ENCODE peak calls at places on chromosomes 13 and 19, in seven cellular contexts. One of them, this sample, is unnamed.
A peak's percentile ranks its signal among the peaks of the same experiment; 100 is the strongest.

GRCh38 chr13:30737511-30738342 is 2.4 kb downstream of the ALOX5AP start:
- DNase-seq in tibial nerve: no peak
- DNase-seq in colonic mucosa: no peak
- DNase-seq in esophagus squamous epithelium: no peak
- DNase-seq in dorsolateral prefrontal cortex: no peak
- DNase-seq in body of pancreas: peak; percentile 30
- DNase-seq in AG04449: no peak
- DNase-seq in this sample: peak; percentile 61

GRCh38 chr13:67258482-67258881 is 28.3 kb upstream of the PCDH9 start:
- DNase-seq in tibial nerve: no peak
- DNase-seq in colonic mucosa: no peak
- DNase-seq in esophagus squamous epithelium: no peak
- DNase-seq in dorsolateral prefrontal cortex: no peak
- DNase-seq in body of pancreas: no peak
- DNase-seq in AG04449: no peak
- DNase-seq in this sample: no peak

GRCh38 chr13:33751151-33751550 is 66.8 kb upstream of the RFC3 start:
- DNase-seq in tibial nerve: no peak
- DNase-seq in colonic mucosa: no peak
- DNase-seq in esophagus squamous epithelium: no peak
- DNase-seq in dorsolateral prefrontal cortex: no peak
- DNase-seq in body of pancreas: no peak
- DNase-seq in AG04449: peak; percentile 5
- DNase-seq in this sample: no peak

GRCh38 chr13:25286308-25286968 is 850 bp downstream of the MTMR6 start:
- DNase-seq in tibial nerve: no peak
- DNase-seq in colonic mucosa: peak; percentile 46
- DNase-seq in esophagus squamous epithelium: no peak
- DNase-seq in dorsolateral prefrontal cortex: no peak
- DNase-seq in body of pancreas: peak; percentile 44
- DNase-seq in AG04449: no peak
- DNase-seq in this sample: no peak

GRCh38 chr13:23867027-23867491 is 22.1 kb downstream of the MIPEP start:
- DNase-seq in tibial nerve: no peak
- DNase-seq in colonic mucosa: no peak
- DNase-seq in esophagus squamous epithelium: no peak
- DNase-seq in dorsolateral prefrontal cortex: no peak
- DNase-seq in body of pancreas: no peak
- DNase-seq in AG04449: no peak
- DNase-seq in this sample: no peak

GRCh38 chr13:95267662-95268369 is 33.4 kb downstream of the ABCC4 start:
- DNase-seq in tibial nerve: no peak
- DNase-seq in colonic mucosa: peak; percentile 36
- DNase-seq in esophagus squamous epithelium: no peak
- DNase-seq in dorsolateral prefrontal cortex: no peak
- DNase-seq in body of pancreas: no peak
- DNase-seq in AG04449: peak; percentile 71
- DNase-seq in this sample: no peak

GRCh38 chr13:41500501-41500900 is 43.2 kb downstream of the RGCC start:
- DNase-seq in tibial nerve: no peak
- DNase-seq in colonic mucosa: no peak
- DNase-seq in esophagus squamous epithelium: no peak
- DNase-seq in dorsolateral prefrontal cortex: no peak
- DNase-seq in body of pancreas: no peak
- DNase-seq in AG04449: no peak
- DNase-seq in this sample: no peak

GRCh38 chr19:55099557-55100506 is 17.6 kb downstream of the PPP1R12C start:
- DNase-seq in tibial nerve: no peak
- DNase-seq in colonic mucosa: no peak
- DNase-seq in esophagus squamous epithelium: no peak
- DNase-seq in dorsolateral prefrontal cortex: no peak
- DNase-seq in body of pancreas: no peak
- DNase-seq in AG04449: no peak
- DNase-seq in this sample: no peak

GRCh38 chr19:48676887-48677286 is 4.1 kb upstream of the NTN5 start:
- DNase-seq in tibial nerve: no peak
- DNase-seq in colonic mucosa: peak; percentile 60
- DNase-seq in esophagus squamous epithelium: no peak
- DNase-seq in dorsolateral prefrontal cortex: no peak
- DNase-seq in body of pancreas: no peak
- DNase-seq in AG04449: no peak
- DNase-seq in this sample: no peak

GRCh38 chr13:20363604-20364003 is 131.5 kb upstream of the GJB6 start:
- DNase-seq in tibial nerve: no peak
- DNase-seq in colonic mucosa: no peak
- DNase-seq in esophagus squamous epithelium: no peak
- DNase-seq in dorsolateral prefrontal cortex: no peak
- DNase-seq in body of pancreas: no peak
- DNase-seq in AG04449: no peak
- DNase-seq in this sample: no peak

GRCh38 chr13:74443623-74444022 is 309.4 kb upstream of the KLF12 start:
- DNase-seq in tibial nerve: no peak
- DNase-seq in colonic mucosa: no peak
- DNase-seq in esophagus squamous epithelium: no peak
- DNase-seq in dorsolateral prefrontal cortex: no peak
- DNase-seq in body of pancreas: no peak
- DNase-seq in AG04449: peak; percentile 37
- DNase-seq in this sample: no peak

GRCh38 chr13:34364633-34365032 is 546.7 kb downstream of the RFC3 start:
- DNase-seq in tibial nerve: no peak
- DNase-seq in colonic mucosa: no peak
- DNase-seq in esophagus squamous epithelium: no peak
- DNase-seq in dorsolateral prefrontal cortex: no peak
- DNase-seq in body of pancreas: no peak
- DNase-seq in AG04449: no peak
- DNase-seq in this sample: no peak

GRCh38 chr19:41352609-41353465 is 885 bp downstream of the TGFB1 start:
- DNase-seq in tibial nerve: peak; percentile 44
- DNase-seq in colonic mucosa: peak; percentile 73
- DNase-seq in esophagus squamous epithelium: no peak
- DNase-seq in dorsolateral prefrontal cortex: peak; percentile 44
- DNase-seq in body of pancreas: peak; percentile 62
- DNase-seq in AG04449: no peak
- DNase-seq in this sample: no peak

GRCh38 chr13:93857126-93857525 is 622.4 kb downstream of the DCT start:
- DNase-seq in tibial nerve: no peak
- DNase-seq in colonic mucosa: no peak
- DNase-seq in esophagus squamous epithelium: no peak
- DNase-seq in dorsolateral prefrontal cortex: no peak
- DNase-seq in body of pancreas: no peak
- DNase-seq in AG04449: no peak
- DNase-seq in this sample: no peak

DNA sequence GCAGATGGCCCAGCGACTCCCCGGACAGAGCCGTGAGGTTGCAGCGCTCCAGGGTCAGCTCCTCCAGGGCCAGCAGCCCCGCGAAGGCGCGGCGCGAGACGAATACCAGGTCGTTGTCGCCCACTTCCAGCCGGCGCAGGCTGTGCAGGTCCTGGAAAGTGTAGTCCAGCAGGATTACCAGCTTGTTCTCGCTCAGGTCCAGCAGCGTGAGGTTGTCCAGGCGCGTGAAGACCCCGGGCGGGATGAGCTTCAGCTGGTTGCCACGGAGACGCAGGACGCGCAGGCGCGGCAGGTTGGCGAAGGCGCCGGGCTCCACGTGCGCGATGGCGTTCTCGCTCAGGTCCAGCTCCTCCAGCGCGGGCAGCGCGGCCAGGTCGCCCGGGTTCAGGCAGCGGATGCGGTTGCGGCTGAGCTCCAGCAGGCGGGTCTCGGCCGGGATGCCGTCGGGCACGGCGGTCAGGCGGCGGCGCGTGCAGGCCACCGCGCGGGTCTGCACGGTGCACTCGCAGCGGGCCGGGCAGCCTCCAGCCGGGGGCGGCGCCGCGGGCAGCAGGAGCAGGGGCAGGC is 9.3 kb upstream of the PEAK3 start:
- DNase-seq in tibial nerve: no peak
- DNase-seq in colonic mucosa: no peak
- DNase-seq in esophagus squamous epithelium: no peak
- DNase-seq in dorsolateral prefrontal cortex: no peak
- DNase-seq in body of pancreas: no peak
- DNase-seq in AG04449: no peak
- DNase-seq in this sample: no peak
- H3K4me3 ChIP-seq in tibial nerve: no peak overlapping the region
- H3K4me3 ChIP-seq in colonic mucosa: peak overlapping the region; percentile 25
- H3K4me3 ChIP-seq in esophagus squamous epithelium: no peak overlapping the region
- H3K4me3 ChIP-seq in dorsolateral prefrontal cortex: peak overlapping the region; percentile 51
- H3K4me3 ChIP-seq in body of pancreas: no peak overlapping the region
- H3K4me3 ChIP-seq in AG04449: peak overlapping the region; percentile 1
- H3K4me3 ChIP-seq in this sample: peak overlapping the region; percentile 49

GRCh38 chr19:40213882-40214570 is 4.2 kb downstream of the TTC9B start:
- DNase-seq in tibial nerve: no peak
- DNase-seq in colonic mucosa: no peak
- DNase-seq in esophagus squamous epithelium: no peak
- DNase-seq in dorsolateral prefrontal cortex: no peak
- DNase-seq in body of pancreas: no peak
- DNase-seq in AG04449: no peak
- DNase-seq in this sample: no peak

GRCh38 chr19:40216013-40216776 is 2.0 kb downstream of the TTC9B start:
- DNase-seq in tibial nerve: no peak
- DNase-seq in colonic mucosa: no peak
- DNase-seq in esophagus squamous epithelium: no peak
- DNase-seq in dorsolateral prefrontal cortex: no peak
- DNase-seq in body of pancreas: no peak
- DNase-seq in AG04449: no peak
- DNase-seq in this sample: no peak

GRCh38 chr19:40210919-40211318 is 7.3 kb downstream of the TTC9B start:
- DNase-seq in tibial nerve: no peak
- DNase-seq in colonic mucosa: no peak
- DNase-seq in esophagus squamous epithelium: no peak
- DNase-seq in dorsolateral prefrontal cortex: no peak
- DNase-seq in body of pancreas: no peak
- DNase-seq in AG04449: no peak
- DNase-seq in this sample: no peak

GRCh38 chr19:40214936-40215335 is 3.2 kb downstream of the TTC9B start:
- DNase-seq in tibial nerve: no peak
- DNase-seq in colonic mucosa: no peak
- DNase-seq in esophagus squamous epithelium: no peak
- DNase-seq in dorsolateral prefrontal cortex: no peak
- DNase-seq in body of pancreas: no peak
- DNase-seq in AG04449: no peak
- DNase-seq in this sample: no peak

DNA sequence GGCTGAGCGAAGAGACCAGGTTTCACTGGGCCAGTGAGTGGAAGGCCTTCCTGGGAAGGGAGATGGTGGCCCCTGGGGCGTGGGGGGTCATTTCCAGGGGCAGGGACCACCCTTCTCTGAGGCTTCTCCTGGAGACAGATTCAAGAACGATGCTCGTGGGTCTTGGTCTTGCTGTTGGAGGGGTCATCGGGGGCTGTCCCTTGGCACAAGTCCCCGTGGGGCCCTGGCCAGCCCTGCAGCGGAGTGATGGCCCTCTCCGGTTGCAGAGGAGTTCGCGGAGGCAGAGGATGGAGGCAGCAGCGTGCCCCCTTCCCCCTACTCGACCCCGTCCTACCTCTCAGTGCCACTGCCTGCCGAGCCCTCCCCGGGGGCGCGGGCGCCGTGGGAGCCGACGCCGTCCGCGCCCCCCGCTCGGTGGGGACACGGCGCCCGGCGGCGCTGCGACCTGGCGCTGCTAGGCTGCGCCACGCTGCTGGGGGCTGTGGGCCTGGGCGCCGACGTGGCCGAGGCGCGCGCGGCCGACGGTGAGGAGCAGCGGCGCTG is 4.9 kb downstream of the TTC9B start:
- DNase-seq in tibial nerve: no peak
- DNase-seq in colonic mucosa: no peak
- DNase-seq in esophagus squamous epithelium: no peak
- DNase-seq in dorsolateral prefrontal cortex: no peak
- DNase-seq in body of pancreas: no peak
- DNase-seq in AG04449: no peak
- DNase-seq in this sample: no peak
- TF ChIP-seq CTCF in tibial nerve: no peak
- TF ChIP-seq CTCF in colonic mucosa: no peak
- TF ChIP-seq CTCF in esophagus squamous epithelium: no peak
- TF ChIP-seq CTCF in dorsolateral prefrontal cortex: no peak
- TF ChIP-seq CTCF in body of pancreas: no peak
- TF ChIP-seq CTCF in AG04449: no peak
- TF ChIP-seq CTCF in this sample: no peak

DNA sequence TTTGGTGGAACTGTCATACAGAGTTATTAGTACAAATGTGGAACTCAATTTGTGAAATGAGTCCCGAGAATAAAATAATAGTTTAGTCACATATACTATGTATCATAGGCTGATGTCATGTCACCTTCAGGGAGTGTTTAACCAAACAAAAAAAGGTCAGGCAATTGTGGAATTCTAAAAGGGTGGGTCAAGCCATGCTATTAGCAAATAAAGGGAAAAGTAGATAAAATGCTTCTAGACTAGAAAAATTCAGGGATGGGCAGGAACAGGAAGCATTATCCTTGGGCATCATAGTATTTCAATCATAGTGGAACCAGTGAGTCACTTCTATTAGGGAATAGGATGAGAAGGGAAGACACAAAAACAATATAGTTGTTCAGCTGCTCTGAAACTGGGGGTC is 248.5 kb upstream of the SLITRK1 start:
- DNase-seq in tibial nerve: no peak
- DNase-seq in colonic mucosa: no peak
- DNase-seq in esophagus squamous epithelium: no peak
- DNase-seq in dorsolateral prefrontal cortex: no peak
- DNase-seq in body of pancreas: no peak
- DNase-seq in AG04449: no peak
- DNase-seq in this sample: no peak
- H3K4me3 ChIP-seq in tibial nerve: no peak overlapping the region
- H3K4me3 ChIP-seq in colonic mucosa: no peak overlapping the region
- H3K4me3 ChIP-seq in esophagus squamous epithelium: no peak overlapping the region
- H3K4me3 ChIP-seq in dorsolateral prefrontal cortex: no peak overlapping the region
- H3K4me3 ChIP-seq in body of pancreas: no peak overlapping the region
- H3K4me3 ChIP-seq in AG04449: no peak overlapping the region
- H3K4me3 ChIP-seq in this sample: no peak overlapping the region

DNA sequence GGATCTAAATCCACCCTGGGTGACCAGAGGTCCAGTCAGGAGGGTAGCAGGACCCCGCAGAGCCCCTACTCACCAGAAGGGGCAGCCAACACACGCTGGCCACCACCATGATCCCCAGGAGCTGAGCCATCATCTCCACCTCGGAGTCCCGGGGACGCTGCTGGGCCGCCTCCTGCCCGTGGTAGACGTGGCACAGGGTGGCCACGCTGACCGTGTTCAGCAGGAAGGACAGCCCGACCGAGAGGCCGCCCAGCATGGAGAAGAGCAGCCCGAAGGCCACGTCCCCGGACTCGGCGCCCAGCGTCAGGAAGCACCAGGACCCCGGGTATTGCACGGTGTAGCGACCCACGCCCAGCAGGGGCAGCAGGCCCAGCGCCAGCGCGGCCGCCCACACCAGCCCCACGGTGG is 6.9 kb downstream of the TBXA2R start:
- DNase-seq in tibial nerve: no peak
- DNase-seq in colonic mucosa: no peak
- DNase-seq in esophagus squamous epithelium: no peak
- DNase-seq in dorsolateral prefrontal cortex: no peak
- DNase-seq in body of pancreas: no peak
- DNase-seq in AG04449: no peak
- DNase-seq in this sample: peak; percentile 59
- TF ChIP-seq CTCF in tibial nerve: no peak
- TF ChIP-seq CTCF in colonic mucosa: no peak
- TF ChIP-seq CTCF in esophagus squamous epithelium: no peak
- TF ChIP-seq CTCF in dorsolateral prefrontal cortex: no peak
- TF ChIP-seq CTCF in body of pancreas: no peak
- TF ChIP-seq CTCF in AG04449: peak; percentile 13
- TF ChIP-seq CTCF in this sample: no peak

This sample was measured in suprapubic skin.